ENCODE peak calls at places on chromosomes 7 and 10, in seven cellular contexts. One of them, this sample, is unnamed.

GRCh38 chr10:88392222-88392621 is 190.9 kb downstream of the RNLS start:
- DNase-seq in HCEC 1CT: no peak
- DNase-seq in AG04450: no peak
- DNase-seq in LHCN-M2: no peak
- DNase-seq in iris pigment epithelial cell: no peak
- DNase-seq in thoracic aorta: no peak
- DNase-seq in WERI-Rb-1: no peak
- DNase-seq in this sample: no peak

GRCh38 chr10:95560288-95561199 is 627 bp downstream of the SORBS1 start:
- DNase-seq in HCEC 1CT: peak; percentile 4
- DNase-seq in AG04450: no peak
- DNase-seq in LHCN-M2: peak; percentile 4
- DNase-seq in iris pigment epithelial cell: peak; percentile 32
- DNase-seq in thoracic aorta: no peak
- DNase-seq in WERI-Rb-1: peak; percentile 30
- DNase-seq in this sample: peak; percentile 50

GRCh38 chr10:88830643-88831277 is 20.9 kb downstream of the ANKRD22 start:
- DNase-seq in HCEC 1CT: no peak
- DNase-seq in AG04450: no peak
- DNase-seq in LHCN-M2: no peak
- DNase-seq in iris pigment epithelial cell: no peak
- DNase-seq in thoracic aorta: no peak
- DNase-seq in WERI-Rb-1: no peak
- DNase-seq in this sample: no peak

GRCh38 chr7:138934861-138935260 is 46.3 kb downstream of the KIAA1549 start:
- DNase-seq in HCEC 1CT: no peak
- DNase-seq in AG04450: no peak
- DNase-seq in LHCN-M2: peak; percentile 60
- DNase-seq in iris pigment epithelial cell: peak; percentile 64
- DNase-seq in thoracic aorta: no peak
- DNase-seq in WERI-Rb-1: no peak
- DNase-seq in this sample: peak; percentile 58

GRCh38 chr7:101924171-101924570 is 106.7 kb downstream of the CUX1 start:
- DNase-seq in HCEC 1CT: peak; percentile 80
- DNase-seq in AG04450: no peak
- DNase-seq in LHCN-M2: peak; percentile 63
- DNase-seq in iris pigment epithelial cell: peak; percentile 67
- DNase-seq in thoracic aorta: peak; percentile 68
- DNase-seq in WERI-Rb-1: no peak
- DNase-seq in this sample: peak; percentile 46

GRCh38 chr10:70192325-70192966 is 22.1 kb upstream of the SAR1A start:
- DNase-seq in HCEC 1CT: peak; percentile 68
- DNase-seq in AG04450: no peak
- DNase-seq in LHCN-M2: peak; percentile 88
- DNase-seq in iris pigment epithelial cell: peak; percentile 74
- DNase-seq in thoracic aorta: no peak
- DNase-seq in WERI-Rb-1: peak; percentile 29
- DNase-seq in this sample: no peak

GRCh38 chr10:131176907-131177306 is 134.6 kb downstream of the TCERG1L start:
- DNase-seq in HCEC 1CT: no peak
- DNase-seq in AG04450: no peak
- DNase-seq in LHCN-M2: no peak
- DNase-seq in iris pigment epithelial cell: no peak
- DNase-seq in thoracic aorta: no peak
- DNase-seq in WERI-Rb-1: no peak
- DNase-seq in this sample: no peak

GRCh38 chr10:102324061-102324460 is 71.4 kb upstream of the NFKB2 start:
- DNase-seq in HCEC 1CT: peak; percentile 53
- DNase-seq in AG04450: no peak
- DNase-seq in LHCN-M2: peak; percentile 91
- DNase-seq in iris pigment epithelial cell: peak; percentile 20
- DNase-seq in thoracic aorta: no peak
- DNase-seq in WERI-Rb-1: no peak
- DNase-seq in this sample: no peak

GRCh38 chr10:118971187-118971586 is 58.3 kb upstream of the NANOS1 start:
- DNase-seq in HCEC 1CT: no peak
- DNase-seq in AG04450: no peak
- DNase-seq in LHCN-M2: no peak
- DNase-seq in iris pigment epithelial cell: no peak
- DNase-seq in thoracic aorta: no peak
- DNase-seq in WERI-Rb-1: no peak
- DNase-seq in this sample: no peak

GRCh38 chr7:30937426-30937825 is 25.8 kb downstream of the AQP1 start:
- DNase-seq in HCEC 1CT: no peak
- DNase-seq in AG04450: no peak
- DNase-seq in LHCN-M2: no peak
- DNase-seq in iris pigment epithelial cell: no peak
- DNase-seq in thoracic aorta: no peak
- DNase-seq in WERI-Rb-1: no peak
- DNase-seq in this sample: no peak

GRCh38 chr10:31819393-31819820 is 109.2 kb downstream of the ARHGAP12 start:
- DNase-seq in HCEC 1CT: no peak
- DNase-seq in AG04450: no peak
- DNase-seq in LHCN-M2: peak; percentile 89
- DNase-seq in iris pigment epithelial cell: no peak
- DNase-seq in thoracic aorta: peak; percentile 6
- DNase-seq in WERI-Rb-1: peak; percentile 5
- DNase-seq in this sample: no peak

GRCh38 chr10:33273295-33274002 is 61.0 kb downstream of the NRP1 start:
- DNase-seq in HCEC 1CT: peak; percentile 85
- DNase-seq in AG04450: peak; percentile 88
- DNase-seq in LHCN-M2: peak; percentile 99
- DNase-seq in iris pigment epithelial cell: peak; percentile 89
- DNase-seq in thoracic aorta: peak; percentile 64
- DNase-seq in WERI-Rb-1: no peak
- DNase-seq in this sample: peak; percentile 83

GRCh38 chr10:95742529-95742884 is 13.5 kb upstream of the ENTPD1 start:
- DNase-seq in HCEC 1CT: no peak
- DNase-seq in AG04450: no peak
- DNase-seq in LHCN-M2: no peak
- DNase-seq in iris pigment epithelial cell: peak; percentile 53
- DNase-seq in thoracic aorta: no peak
- DNase-seq in WERI-Rb-1: no peak
- DNase-seq in this sample: no peak

GRCh38 chr10:129402459-129402858 is 64.6 kb upstream of the MGMT start:
- DNase-seq in HCEC 1CT: no peak
- DNase-seq in AG04450: no peak
- DNase-seq in LHCN-M2: no peak
- DNase-seq in iris pigment epithelial cell: no peak
- DNase-seq in thoracic aorta: no peak
- DNase-seq in WERI-Rb-1: no peak
- DNase-seq in this sample: no peak

GRCh38 chr10:63481815-63482421 is 16.1 kb upstream of the JMJD1C start:
- DNase-seq in HCEC 1CT: no peak
- DNase-seq in AG04450: no peak
- DNase-seq in LHCN-M2: no peak
- DNase-seq in iris pigment epithelial cell: no peak
- DNase-seq in thoracic aorta: no peak
- DNase-seq in WERI-Rb-1: no peak
- DNase-seq in this sample: no peak

GRCh38 chr7:107467972-107468371 is 1.9 kb upstream of the GPR22 start:
- DNase-seq in HCEC 1CT: no peak
- DNase-seq in AG04450: no peak
- DNase-seq in LHCN-M2: no peak
- DNase-seq in iris pigment epithelial cell: no peak
- DNase-seq in thoracic aorta: no peak
- DNase-seq in WERI-Rb-1: no peak
- DNase-seq in this sample: no peak

GRCh38 chr7:147937428-147937827 is 653.1 kb upstream of the C7orf33 start:
- DNase-seq in HCEC 1CT: no peak
- DNase-seq in AG04450: no peak
- DNase-seq in LHCN-M2: no peak
- DNase-seq in iris pigment epithelial cell: no peak
- DNase-seq in thoracic aorta: no peak
- DNase-seq in WERI-Rb-1: no peak
- DNase-seq in this sample: no peak

GRCh38 chr7:44221231-44221791 is 20.5 kb downstream of the YKT6 start:
- DNase-seq in HCEC 1CT: no peak
- DNase-seq in AG04450: no peak
- DNase-seq in LHCN-M2: no peak
- DNase-seq in iris pigment epithelial cell: no peak
- DNase-seq in thoracic aorta: no peak
- DNase-seq in WERI-Rb-1: peak; percentile 44
- DNase-seq in this sample: no peak